ENCODE peak calls at places on chromosome 12, in six cellular contexts. One of them, this sample, is unnamed. For H3K4me1, the result is how much of the 10 kb centered on the place peaks cover.

GRCh38 chr12:94267907-94268575 is 119.7 kb downstream of the PLXNC1 start:
- DNase-seq in HCT116: no peak
- DNase-seq in H1: no peak
- DNase-seq in GM12878: no peak
- DNase-seq in HepG2: no peak
- DNase-seq in K562: no peak
- DNase-seq in this sample: no peak

GRCh38 chr12:106189341-106189740 is 50.6 kb upstream of the NUAK1 start:
- DNase-seq in H1: no peak
- DNase-seq in GM12878: no peak
- DNase-seq in K562: no peak
- DNase-seq in HCT116: no peak
- DNase-seq in HepG2: no peak
- DNase-seq in this sample: no peak

GRCh38 chr12:91226-91625 is 24.7 kb downstream of the IQSEC3 start:
- DNase-seq in HepG2: no peak
- DNase-seq in GM12878: no peak
- DNase-seq in H1: no peak
- DNase-seq in HCT116: no peak
- DNase-seq in K562: no peak
- DNase-seq in this sample: no peak

GRCh38 chr12:70920251-70920851 is at the start of gene PTPRR:
- DNase-seq in K562: no peak
- DNase-seq in HCT116: no peak
- DNase-seq in HepG2: no peak
- DNase-seq in GM12878: no peak
- DNase-seq in H1: no peak
- DNase-seq in this sample: peak

GRCh38 chr12:114888458-114888857 is 204.5 kb upstream of the TBX3 start:
- DNase-seq in HCT116: no peak
- DNase-seq in K562: no peak
- DNase-seq in H1: no peak
- DNase-seq in HepG2: no peak
- DNase-seq in GM12878: no peak
- DNase-seq in this sample: no peak

GRCh38 chr12:123004287-123004686 is 23.8 kb downstream of the ARL6IP4 start:
- DNase-seq in GM12878: no peak
- DNase-seq in HCT116: no peak
- DNase-seq in K562: no peak
- DNase-seq in H1: no peak
- DNase-seq in HepG2: no peak
- DNase-seq in this sample: no peak

GRCh38 chr12:82415402-82415801 is 57.1 kb downstream of the METTL25 start:
- DNase-seq in HCT116: no peak
- DNase-seq in HepG2: no peak
- DNase-seq in GM12878: no peak
- DNase-seq in H1: no peak
- DNase-seq in K562: no peak
- DNase-seq in this sample: no peak

GRCh38 chr12:21607701-21608100 is 3.1 kb upstream of the GYS2 start:
- DNase-seq in GM12878: no peak
- DNase-seq in K562: no peak
- DNase-seq in HCT116: peak
- DNase-seq in HepG2: no peak
- DNase-seq in H1: no peak
- DNase-seq in this sample: no peak

GRCh38 chr12:64004639-64005038 is 160.1 kb downstream of the SRGAP1 start:
- DNase-seq in GM12878: no peak
- DNase-seq in HepG2: no peak
- DNase-seq in HCT116: no peak
- DNase-seq in K562: no peak
- DNase-seq in H1: no peak
- DNase-seq in this sample: no peak

GRCh38 chr12:123798518-123798917 is 36.4 kb downstream of the DNAH10 start:
- DNase-seq in HepG2: no peak
- DNase-seq in HCT116: no peak
- DNase-seq in H1: no peak
- DNase-seq in K562: no peak
- DNase-seq in GM12878: no peak
- DNase-seq in this sample: no peak

GRCh38 chr12:109716512-109717389 is 3.1 kb downstream of the FAM222A start:
- DNase-seq in HepG2: peak
- DNase-seq in GM12878: no peak
- DNase-seq in K562: no peak
- DNase-seq in H1: no peak
- DNase-seq in HCT116: no peak
- DNase-seq in this sample: no peak

GRCh38 chr12:54049164-54049563 is 4.5 kb upstream of the HOXC4 start:
- DNase-seq in K562: no peak
- DNase-seq in HCT116: no peak
- DNase-seq in HepG2: no peak
- DNase-seq in GM12878: no peak
- DNase-seq in H1: no peak
- DNase-seq in this sample: no peak
- H3K4me1 ChIP-seq in K562: under half
- H3K4me1 ChIP-seq in HCT116: under half
- H3K4me1 ChIP-seq in HepG2: under half
- H3K4me1 ChIP-seq in GM12878: under half
- H3K4me1 ChIP-seq in H1: under half
- H3K4me1 ChIP-seq in this sample: under half

DNA sequence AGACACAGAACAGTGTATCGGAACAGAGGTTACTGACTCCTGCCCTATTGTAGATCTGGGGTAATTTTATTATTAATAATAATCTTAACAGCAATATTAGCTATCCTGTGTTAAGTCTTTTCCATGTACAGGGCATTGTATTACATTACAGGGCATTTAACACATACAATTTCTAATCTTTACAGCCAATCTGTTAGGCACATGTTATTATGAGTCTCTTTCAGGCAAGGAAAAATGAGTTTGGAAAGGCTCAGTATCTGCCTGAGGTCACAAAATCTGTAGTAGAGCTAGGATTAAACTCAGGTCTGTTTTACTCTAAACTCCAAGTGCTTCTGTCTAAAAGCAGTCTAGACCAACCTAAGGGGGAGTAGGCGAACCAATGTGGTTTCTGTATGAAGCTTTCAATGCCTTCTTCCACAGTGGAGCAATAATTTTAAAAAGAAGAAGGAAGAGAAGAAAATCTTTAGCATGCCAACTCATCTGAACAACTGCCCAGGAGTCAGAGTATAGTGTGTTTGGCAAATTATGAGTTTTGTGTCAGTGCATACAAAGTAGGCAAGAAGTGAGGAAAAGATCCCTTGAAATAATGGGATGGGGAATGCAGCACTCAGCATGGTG is 192.6 kb downstream of the CHST11 start:
- DNase-seq in K562: no peak
- DNase-seq in GM12878: no peak
- DNase-seq in HCT116: no peak
- DNase-seq in H1: no peak
- DNase-seq in HepG2: no peak
- DNase-seq in this sample: no peak
- TF ChIP-seq ZNF274 in K562: no peak
- TF ChIP-seq ZNF274 in GM12878: no peak
- TF ChIP-seq ZNF274 in HCT116: no peak
- TF ChIP-seq ZNF274 in H1: no peak
- TF ChIP-seq ZNF274 in HepG2: no peak
- TF ChIP-seq ZNF274 in this sample: no peak

GRCh38 chr12:57641699-57642442 is 8.9 kb upstream of the B4GALNT1 start:
- DNase-seq in H1: no peak
- DNase-seq in GM12878: no peak
- DNase-seq in HCT116: no peak
- DNase-seq in HepG2: no peak
- DNase-seq in K562: no peak
- DNase-seq in this sample: no peak

GRCh38 chr12:57632898-57633825 is at the start of gene B4GALNT1:
- DNase-seq in K562: peak
- DNase-seq in GM12878: no peak
- DNase-seq in HepG2: no peak
- DNase-seq in H1: no peak
- DNase-seq in HCT116: peak
- DNase-seq in this sample: peak

GRCh38 chr12:57637364-57637763 is 4.4 kb upstream of the B4GALNT1 start:
- DNase-seq in GM12878: no peak
- DNase-seq in HCT116: no peak
- DNase-seq in H1: no peak
- DNase-seq in HepG2: no peak
- DNase-seq in K562: peak
- DNase-seq in this sample: no peak

GRCh38 chr12:57640156-57641042 is 7.4 kb upstream of the B4GALNT1 start:
- DNase-seq in HepG2: no peak
- DNase-seq in HCT116: no peak
- DNase-seq in GM12878: no peak
- DNase-seq in K562: no peak
- DNase-seq in H1: no peak
- DNase-seq in this sample: no peak

DNA sequence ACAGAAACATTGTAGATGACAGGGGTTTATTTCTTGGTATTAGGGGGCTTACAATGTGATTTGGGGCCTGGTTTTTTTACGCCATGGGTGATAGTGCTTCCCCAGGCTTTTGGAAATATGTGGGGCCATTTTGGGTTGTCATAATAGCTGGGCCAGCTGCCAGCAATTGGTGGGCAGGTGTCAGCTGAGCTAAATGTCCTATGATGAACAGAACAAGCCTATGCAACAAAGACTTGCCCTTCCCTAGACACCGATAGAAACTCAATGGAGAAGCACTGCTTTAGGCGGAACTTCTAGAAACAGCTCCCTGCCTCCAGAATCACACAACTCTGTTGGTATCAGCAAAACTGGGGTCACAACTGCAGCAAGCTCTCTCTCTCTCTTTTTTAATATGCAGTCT is 5.1 kb upstream of the B4GALNT1 start:
- DNase-seq in H1: no peak
- DNase-seq in GM12878: no peak
- DNase-seq in K562: no peak
- DNase-seq in HepG2: no peak
- DNase-seq in HCT116: no peak
- DNase-seq in this sample: no peak
- TF ChIP-seq YY1 in H1: no peak
- TF ChIP-seq YY1 in GM12878: no peak
- TF ChIP-seq YY1 in K562: no peak
- TF ChIP-seq YY1 in HepG2: no peak
- TF ChIP-seq YY1 in HCT116: no peak
- TF ChIP-seq YY1 in this sample: no peak

GRCh38 chr12:3242199-3242863 is 165.2 kb downstream of the TSPAN9 start:
- DNase-seq in HCT116: no peak
- DNase-seq in K562: no peak
- DNase-seq in H1: no peak
- DNase-seq in GM12878: no peak
- DNase-seq in HepG2: peak
- DNase-seq in this sample: no peak

GRCh38 chr12:3244219-3244750 is 167.1 kb downstream of the TSPAN9 start:
- DNase-seq in HepG2: no peak
- DNase-seq in K562: no peak
- DNase-seq in GM12878: no peak
- DNase-seq in H1: no peak
- DNase-seq in HCT116: no peak
- DNase-seq in this sample: no peak

GRCh38 chr12:3241621-3242020 is 164.4 kb downstream of the TSPAN9 start:
- DNase-seq in GM12878: no peak
- DNase-seq in HCT116: no peak
- DNase-seq in H1: no peak
- DNase-seq in K562: no peak
- DNase-seq in HepG2: peak
- DNase-seq in this sample: no peak

GRCh38 chr12:3246253-3246652 is 169.1 kb downstream of the TSPAN9 start:
- DNase-seq in K562: no peak
- DNase-seq in H1: no peak
- DNase-seq in HepG2: no peak
- DNase-seq in HCT116: no peak
- DNase-seq in GM12878: no peak
- DNase-seq in this sample: no peak

DNA sequence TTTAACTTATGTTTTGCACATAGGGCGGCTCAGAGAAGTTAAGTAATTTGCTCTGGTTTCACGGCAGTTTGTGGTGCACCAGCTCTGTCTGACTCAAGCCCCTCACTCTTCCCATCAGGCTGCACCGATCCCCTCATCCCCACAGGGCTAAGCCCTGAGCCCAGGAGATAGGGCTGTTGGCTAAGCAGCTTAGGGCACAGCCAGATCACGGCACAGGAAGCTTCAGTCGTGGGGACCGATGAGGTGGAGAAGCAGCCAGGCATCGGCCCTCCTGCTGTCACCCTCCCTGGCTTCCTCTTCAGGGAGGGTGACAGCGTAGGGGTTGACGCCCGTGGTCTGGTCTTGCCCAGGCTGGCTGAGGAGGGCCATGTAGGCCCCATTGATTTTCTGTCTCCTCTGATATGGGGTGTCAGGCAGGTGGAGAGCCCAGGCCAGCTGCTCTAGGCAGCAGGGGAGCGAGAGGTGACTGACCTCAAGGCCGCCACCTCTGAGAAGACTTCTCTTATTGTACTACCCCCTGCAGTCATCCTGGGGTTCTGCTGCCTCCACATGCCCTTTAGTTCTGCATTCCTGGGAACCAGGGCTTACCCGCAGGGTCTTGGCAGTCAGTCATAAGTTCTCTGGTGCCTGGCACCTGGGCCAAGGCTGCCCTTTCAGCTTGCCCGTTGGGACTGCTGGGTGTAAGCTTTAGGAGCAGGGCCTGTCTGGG is 166.4 kb downstream of the TSPAN9 start:
- DNase-seq in H1: no peak
- DNase-seq in K562: no peak
- DNase-seq in HepG2: no peak
- DNase-seq in HCT116: no peak
- DNase-seq in GM12878: no peak
- DNase-seq in this sample: no peak
- H3K4me1 ChIP-seq in H1: under half
- H3K4me1 ChIP-seq in K562: under half
- H3K4me1 ChIP-seq in HepG2: under half
- H3K4me1 ChIP-seq in HCT116: under half
- H3K4me1 ChIP-seq in GM12878: under half
- H3K4me1 ChIP-seq in this sample: under half

This sample was measured in NT2/D1.